ENCODE peak calls at places on chromosomes 4 and X, in ten cellular contexts. One of them, this sample, is unnamed.

GRCh38 chrX:19886888-19887531 is 390 bp downstream of the SH3KBP1 start:
- DNase-seq in ELF-1: no peak
- DNase-seq in left cardiac atrium: no peak
- DNase-seq in HS-27A: no peak
- DNase-seq in MV-4-11: no peak
- DNase-seq in ELR: peak; percentile 35
- DNase-seq in psoas muscle: peak; percentile 27
- DNase-seq in AG09319: no peak
- DNase-seq in cardiac muscle cell: peak; percentile 42
- DNase-seq in NCI-H345: no peak
- DNase-seq in this sample: no peak

GRCh38 chr4:72283357-72283756 is 251.6 kb downstream of the NPFFR2 start:
- DNase-seq in MV-4-11: no peak
- DNase-seq in HS-27A: no peak
- DNase-seq in cardiac muscle cell: no peak
- DNase-seq in NCI-H345: no peak
- DNase-seq in ELF-1: no peak
- DNase-seq in AG09319: no peak
- DNase-seq in psoas muscle: no peak
- DNase-seq in left cardiac atrium: no peak
- DNase-seq in ELR: peak; percentile 28
- DNase-seq in this sample: no peak

GRCh38 chr4:86005998-86006397 is 353.9 kb downstream of the MAPK10 start:
- DNase-seq in ELF-1: no peak
- DNase-seq in ELR: no peak
- DNase-seq in MV-4-11: no peak
- DNase-seq in NCI-H345: no peak
- DNase-seq in AG09319: no peak
- DNase-seq in left cardiac atrium: no peak
- DNase-seq in psoas muscle: no peak
- DNase-seq in HS-27A: no peak
- DNase-seq in cardiac muscle cell: no peak
- DNase-seq in this sample: no peak

GRCh38 chr4:3706111-3706511 is 60.1 kb upstream of the ADRA2C start:
- DNase-seq in cardiac muscle cell: no peak
- DNase-seq in NCI-H345: no peak
- DNase-seq in MV-4-11: no peak
- DNase-seq in psoas muscle: no peak
- DNase-seq in left cardiac atrium: no peak
- DNase-seq in ELR: no peak
- DNase-seq in HS-27A: no peak
- DNase-seq in AG09319: no peak
- DNase-seq in ELF-1: no peak
- DNase-seq in this sample: no peak

GRCh38 chr4:38455092-38455855 is 208.7 kb upstream of the KLF3 start:
- DNase-seq in NCI-H345: no peak
- DNase-seq in ELR: no peak
- DNase-seq in MV-4-11: no peak
- DNase-seq in left cardiac atrium: no peak
- DNase-seq in HS-27A: no peak
- DNase-seq in ELF-1: no peak
- DNase-seq in AG09319: no peak
- DNase-seq in cardiac muscle cell: no peak
- DNase-seq in psoas muscle: no peak
- DNase-seq in this sample: no peak

GRCh38 chr4:20520901-20521300 is 179.4 kb upstream of the PACRGL start:
- DNase-seq in ELF-1: no peak
- DNase-seq in NCI-H345: no peak
- DNase-seq in ELR: peak; percentile 81
- DNase-seq in left cardiac atrium: no peak
- DNase-seq in cardiac muscle cell: no peak
- DNase-seq in HS-27A: peak; percentile 56
- DNase-seq in psoas muscle: no peak
- DNase-seq in AG09319: no peak
- DNase-seq in MV-4-11: no peak
- DNase-seq in this sample: no peak

GRCh38 chrX:31893525-31893924 is 821.7 kb upstream of the FTHL17 start:
- DNase-seq in MV-4-11: peak; percentile 56
- DNase-seq in cardiac muscle cell: no peak
- DNase-seq in ELF-1: no peak
- DNase-seq in psoas muscle: no peak
- DNase-seq in ELR: no peak
- DNase-seq in NCI-H345: no peak
- DNase-seq in AG09319: no peak
- DNase-seq in HS-27A: no peak
- DNase-seq in left cardiac atrium: no peak
- DNase-seq in this sample: no peak

GRCh38 chr4:131054489-131055019 is 1958.6 kb downstream of the C4orf33 start:
- DNase-seq in psoas muscle: no peak
- DNase-seq in cardiac muscle cell: no peak
- DNase-seq in NCI-H345: no peak
- DNase-seq in MV-4-11: no peak
- DNase-seq in AG09319: no peak
- DNase-seq in HS-27A: no peak
- DNase-seq in ELF-1: peak; percentile 24
- DNase-seq in ELR: no peak
- DNase-seq in left cardiac atrium: no peak
- DNase-seq in this sample: peak; percentile 1

GRCh38 chr4:24774452-24774851 is 20.9 kb upstream of the SOD3 start:
- DNase-seq in HS-27A: no peak
- DNase-seq in left cardiac atrium: no peak
- DNase-seq in psoas muscle: no peak
- DNase-seq in AG09319: no peak
- DNase-seq in cardiac muscle cell: no peak
- DNase-seq in MV-4-11: no peak
- DNase-seq in ELF-1: no peak
- DNase-seq in ELR: peak; percentile 45
- DNase-seq in NCI-H345: no peak
- DNase-seq in this sample: no peak

GRCh38 chrX:76029385-76029784 is 143.5 kb upstream of the PBDC1 start:
- DNase-seq in HS-27A: no peak
- DNase-seq in AG09319: no peak
- DNase-seq in left cardiac atrium: no peak
- DNase-seq in ELF-1: no peak
- DNase-seq in cardiac muscle cell: no peak
- DNase-seq in NCI-H345: no peak
- DNase-seq in psoas muscle: no peak
- DNase-seq in ELR: no peak
- DNase-seq in MV-4-11: no peak
- DNase-seq in this sample: no peak

GRCh38 chr4:17788956-17789355 is 7.5 kb upstream of the FAM184B start:
- DNase-seq in ELR: peak; percentile 47
- DNase-seq in cardiac muscle cell: no peak
- DNase-seq in psoas muscle: no peak
- DNase-seq in HS-27A: no peak
- DNase-seq in AG09319: no peak
- DNase-seq in left cardiac atrium: no peak
- DNase-seq in NCI-H345: no peak
- DNase-seq in MV-4-11: no peak
- DNase-seq in ELF-1: no peak
- DNase-seq in this sample: no peak

GRCh38 chr4:56102581-56102980 is 153.8 kb downstream of the CEP135 start:
- DNase-seq in ELF-1: no peak
- DNase-seq in HS-27A: no peak
- DNase-seq in AG09319: no peak
- DNase-seq in left cardiac atrium: no peak
- DNase-seq in MV-4-11: no peak
- DNase-seq in ELR: no peak
- DNase-seq in cardiac muscle cell: peak; percentile 31
- DNase-seq in NCI-H345: no peak
- DNase-seq in psoas muscle: no peak
- DNase-seq in this sample: no peak

GRCh38 chr4:126591583-126591982 is 1041.2 kb upstream of the INTU start:
- DNase-seq in left cardiac atrium: no peak
- DNase-seq in psoas muscle: no peak
- DNase-seq in NCI-H345: no peak
- DNase-seq in HS-27A: no peak
- DNase-seq in ELR: peak; percentile 1
- DNase-seq in MV-4-11: no peak
- DNase-seq in cardiac muscle cell: no peak
- DNase-seq in AG09319: no peak
- DNase-seq in ELF-1: no peak
- DNase-seq in this sample: no peak

GRCh38 chr4:89737888-89738287 is 99.1 kb downstream of the SNCA start:
- DNase-seq in cardiac muscle cell: no peak
- DNase-seq in MV-4-11: no peak
- DNase-seq in ELR: peak; percentile 50
- DNase-seq in psoas muscle: no peak
- DNase-seq in left cardiac atrium: no peak
- DNase-seq in NCI-H345: no peak
- DNase-seq in AG09319: peak; percentile 30
- DNase-seq in HS-27A: peak; percentile 46
- DNase-seq in ELF-1: no peak
- DNase-seq in this sample: no peak

This sample was measured in AML-193.